ENCODE peak calls at places on chromosomes 4 and X, in seven cellular contexts. One of them, this sample, is unnamed.

GRCh38 chr4:128387600-128388351 is 100.2 kb upstream of the PGRMC2 start:
- DNase-seq in H7: no peak
- DNase-seq in KBM-7: no peak
- DNase-seq in NCI-H1694 treated with DMSO at 0.1 percent for 48 hours: no peak
- DNase-seq in lower lobe of right lung: no peak
- DNase-seq in neural crest cell: no peak
- DNase-seq in NCI-H524: no peak
- DNase-seq in this sample: no peak

GRCh38 chr4:5528108-5528507 is 180.3 kb downstream of the EVC2 start:
- DNase-seq in H7: no peak
- DNase-seq in KBM-7: no peak
- DNase-seq in NCI-H1694 treated with DMSO at 0.1 percent for 48 hours: no peak
- DNase-seq in lower lobe of right lung: no peak
- DNase-seq in neural crest cell: no peak
- DNase-seq in NCI-H524: no peak
- DNase-seq in this sample: no peak

GRCh38 chr4:163566257-163566656 is 71.8 kb downstream of the TMA16 start:
- DNase-seq in H7: no peak
- DNase-seq in KBM-7: no peak
- DNase-seq in NCI-H1694 treated with DMSO at 0.1 percent for 48 hours: no peak
- DNase-seq in lower lobe of right lung: no peak
- DNase-seq in neural crest cell: no peak
- DNase-seq in NCI-H524: no peak
- DNase-seq in this sample: no peak

GRCh38 chrX:13473666-13474516 is 95.5 kb upstream of the EGFL6 start:
- DNase-seq in H7: no peak
- DNase-seq in KBM-7: no peak
- DNase-seq in NCI-H1694 treated with DMSO at 0.1 percent for 48 hours: no peak
- DNase-seq in lower lobe of right lung: no peak
- DNase-seq in neural crest cell: no peak
- DNase-seq in NCI-H524: no peak
- DNase-seq in this sample: no peak

GRCh38 chr4:144663852-144664488 is 18.0 kb downstream of the HHIP start:
- DNase-seq in H7: no peak
- DNase-seq in KBM-7: no peak
- DNase-seq in NCI-H1694 treated with DMSO at 0.1 percent for 48 hours: no peak
- DNase-seq in lower lobe of right lung: no peak
- DNase-seq in neural crest cell: no peak
- DNase-seq in NCI-H524: no peak
- DNase-seq in this sample: no peak

GRCh38 chr4:8850830-8851188 is 20.8 kb downstream of the HMX1 start:
- DNase-seq in H7: no peak
- DNase-seq in KBM-7: no peak
- DNase-seq in NCI-H1694 treated with DMSO at 0.1 percent for 48 hours: no peak
- DNase-seq in lower lobe of right lung: peak; percentile 14
- DNase-seq in neural crest cell: no peak
- DNase-seq in NCI-H524: no peak
- DNase-seq in this sample: no peak

GRCh38 chrX:22237479-22237878 is 35.2 kb upstream of the CBLL2 start:
- DNase-seq in H7: no peak
- DNase-seq in KBM-7: no peak
- DNase-seq in NCI-H1694 treated with DMSO at 0.1 percent for 48 hours: no peak
- DNase-seq in lower lobe of right lung: no peak
- DNase-seq in neural crest cell: no peak
- DNase-seq in NCI-H524: no peak
- DNase-seq in this sample: no peak

GRCh38 chr4:126604273-126604867 is 1028.4 kb upstream of the INTU start:
- DNase-seq in H7: no peak
- DNase-seq in KBM-7: peak; percentile 16
- DNase-seq in NCI-H1694 treated with DMSO at 0.1 percent for 48 hours: peak; percentile 12
- DNase-seq in lower lobe of right lung: no peak
- DNase-seq in neural crest cell: peak; percentile 23
- DNase-seq in NCI-H524: peak; percentile 24
- DNase-seq in this sample: no peak

GRCh38 chrX:151974336-151975227 is at the start of gene GABRE:
- DNase-seq in H7: peak; percentile 82
- DNase-seq in KBM-7: no peak
- DNase-seq in NCI-H1694 treated with DMSO at 0.1 percent for 48 hours: no peak
- DNase-seq in lower lobe of right lung: peak; percentile 56
- DNase-seq in neural crest cell: peak; percentile 12
- DNase-seq in NCI-H524: no peak
- DNase-seq in this sample: no peak

GRCh38 chrX:103101280-103102042 is 8.5 kb upstream of the NXF3 start:
- DNase-seq in H7: no peak
- DNase-seq in KBM-7: peak; percentile 22
- DNase-seq in NCI-H1694 treated with DMSO at 0.1 percent for 48 hours: no peak
- DNase-seq in lower lobe of right lung: no peak
- DNase-seq in neural crest cell: no peak
- DNase-seq in NCI-H524: no peak
- DNase-seq in this sample: no peak

GRCh38 chrX:2497961-2498780 is 2.6 kb downstream of the DHRSX start:
- DNase-seq in H7: no peak
- DNase-seq in KBM-7: peak; percentile 41
- DNase-seq in NCI-H1694 treated with DMSO at 0.1 percent for 48 hours: no peak
- DNase-seq in lower lobe of right lung: no peak
- DNase-seq in neural crest cell: no peak
- DNase-seq in NCI-H524: no peak
- DNase-seq in this sample: peak; percentile 37

This sample was measured in cerebellum.